ENCODE peak calls at places on chromosomes 6 and 20, in nine cellular contexts. E is T-helper 1 cell; C is T-cell; H is caudate nucleus; Z is WTC11; N is stimulated activated CD8-positive, alpha-beta memory T cell treated with anti-CD3 and anti-CD28 coated beads, Interleukin-12 subunit alpha, Interleukin-12 subunit beta, amount 100 ng/mL, for 1 hour; I is activated naive CD8-positive, alpha-beta T cell treated with anti-CD3 and anti-CD28 coated beads, Interleukin-2, amount 50 U/mL, for 24 hours; P is lower leg skin; K is NCI-H1930. B is an unnamed sample.

GRCh38 chr6:43120938-43121913 is 45.1 kb downstream of the PTK7 start:
- DNase-seq in E (no peak), C (no peak), H (no peak), Z (no peak), N (no peak), I (no peak), P (peak; percentile 91), K (no peak), B (no peak)

GRCh38 chr20:23362392-23363256 is 642 bp downstream of the GZF1 start:
- DNase-seq in E (no peak), C (no peak), H (peak; percentile 36), Z (peak; percentile 35), N (no peak), I (peak; percentile 41), P (peak; percentile 92), K (no peak), B (no peak)

GRCh38 chr6:2891768-2892170 is 11.3 kb downstream of the SERPINB9 start:
- DNase-seq in E (peak; percentile 57), C (peak; percentile 76), H (no peak), Z (no peak), N (peak; percentile 43), I (peak; percentile 61), P (no peak), K (no peak), B (no peak)

GRCh38 chr6:20211037-20211940 is 980 bp downstream of the MBOAT1 start:
- DNase-seq in E (no peak), C (no peak), H (no peak), Z (peak; percentile 25), N (no peak), I (no peak), P (no peak), K (no peak), B (no peak)

GRCh38 chr20:9590189-9590588 is 75.8 kb downstream of the LAMP5 start:
- DNase-seq in E (no peak), C (no peak), H (no peak), Z (no peak), N (no peak), I (no peak), P (no peak), K (no peak), B (no peak)

GRCh38 chr6:10621227-10621626 is 73.2 kb downstream of the C6orf52 start:
- DNase-seq in E (no peak), C (no peak), H (no peak), Z (no peak), N (no peak), I (no peak), P (no peak), K (no peak), B (no peak)

GRCh38 chr20:60121903-60122302 is 163.7 kb downstream of the CDH26 start:
- DNase-seq in E (no peak), C (no peak), H (peak; percentile 31), Z (no peak), N (no peak), I (no peak), P (no peak), K (no peak), B (no peak)

GRCh38 chr20:22716824-22717351 is 132.5 kb upstream of the FOXA2 start:
- DNase-seq in E (no peak), C (no peak), H (no peak), Z (no peak), N (no peak), I (no peak), P (no peak), K (no peak), B (no peak)

GRCh38 chr6:135488023-135488422 is 9.5 kb downstream of the AHI1 start:
- DNase-seq in E (no peak), C (no peak), H (no peak), Z (no peak), N (no peak), I (no peak), P (no peak), K (no peak), B (no peak)

GRCh38 chr6:165884813-165885765 is 222.0 kb upstream of the PDE10A start:
- DNase-seq in E (no peak), C (no peak), H (peak; percentile 67), Z (peak; percentile 90), N (peak; percentile 51), I (peak; percentile 79), P (peak; percentile 92), K (peak; percentile 26), B (no peak)

GRCh38 chr6:108157972-108158441 is 7.8 kb upstream of the NR2E1 start:
- DNase-seq in E (no peak), C (no peak), H (no peak), Z (peak; percentile 56), N (no peak), I (no peak), P (no peak), K (no peak), B (no peak)

GRCh38 chr20:39282619-39283092 is 320.5 kb downstream of the DHX35 start:
- DNase-seq in E (no peak), C (no peak), H (no peak), Z (peak; percentile 73), N (no peak), I (no peak), P (no peak), K (no peak), B (peak; percentile 67)

GRCh38 chr6:80094017-80094416 is 12.5 kb upstream of the BCKDHB start:
- DNase-seq in E (no peak), C (no peak), H (no peak), Z (no peak), N (no peak), I (no peak), P (no peak), K (no peak), B (no peak)

GRCh38 chr20:47995661-47996060 is 210.4 kb upstream of the SULF2 start:
- DNase-seq in E (no peak), C (no peak), H (no peak), Z (no peak), N (no peak), I (no peak), P (peak; percentile 12), K (no peak), B (no peak)

GRCh38 chr6:37005061-37005810 is at the start of gene FGD2:
- DNase-seq in E (no peak), C (no peak), H (no peak), Z (no peak), N (no peak), I (peak; percentile 32), P (no peak), K (no peak), B (no peak)

GRCh38 chr6:79168695-79168980 is 65.8 kb downstream of the HMGN3 start:
- DNase-seq in E (no peak), C (no peak), H (no peak), Z (no peak), N (no peak), I (no peak), P (no peak), K (no peak), B (no peak)

GRCh38 chr20:45426621-45427020 is 10.7 kb downstream of the PIGT start:
- DNase-seq in E (no peak), C (no peak), H (peak; percentile 78), Z (no peak), N (no peak), I (no peak), P (no peak), K (no peak), B (no peak)

GRCh38 chr20:55140631-55141030 is 665.2 kb downstream of the DOK5 start:
- DNase-seq in E (no peak), C (no peak), H (no peak), Z (no peak), N (no peak), I (no peak), P (no peak), K (no peak), B (no peak)

GRCh38 chr6:71080151-71080550 is 123.3 kb upstream of the B3GAT2 start:
- DNase-seq in E (no peak), C (no peak), H (no peak), Z (no peak), N (no peak), I (no peak), P (no peak), K (no peak), B (no peak)

GRCh38 chr6:39214846-39215639 is 14.2 kb downstream of the KCNK5 start:
- DNase-seq in E (no peak), C (no peak), H (no peak), Z (no peak), N (no peak), I (no peak), P (no peak), K (no peak), B (no peak)

GRCh38 chr6:105324386-105325000 is 78.4 kb downstream of the PREP start:
- DNase-seq in E (no peak), C (no peak), H (no peak), Z (no peak), N (no peak), I (no peak), P (no peak), K (no peak), B (no peak)

GRCh38 chr20:46699651-46700359 is 9.6 kb upstream of the SLC2A10 start:
- DNase-seq in E (no peak), C (no peak), H (no peak), Z (peak; percentile 41), N (no peak), I (no peak), P (peak; percentile 53), K (no peak), B (no peak)

GRCh38 chr20:23301436-23302050 is 49.0 kb upstream of the NXT1 start:
- DNase-seq in E (no peak), C (no peak), H (no peak), Z (no peak), N (no peak), I (no peak), P (no peak), K (no peak), B (no peak)

GRCh38 chr20:12947691-12948090 is 61.1 kb upstream of the SPTLC3 start:
- DNase-seq in E (no peak), C (no peak), H (no peak), Z (no peak), N (no peak), I (no peak), P (no peak), K (no peak), B (no peak)

GRCh38 chr6:56226946-56227879 is 20.2 kb downstream of the COL21A1 start:
- DNase-seq in E (no peak), C (no peak), H (no peak), Z (no peak), N (no peak), I (no peak), P (no peak), K (no peak), B (no peak)